ENCODE peak calls at places on chromosome 17, in four cellular contexts. E is lower lobe of right lung, K is Calu3, U is omental fat pad. M is an unnamed sample.
A peak's percentile ranks its signal among the peaks of the same experiment; 100 is the strongest.

GRCh38 chr17:4498461-4499397 is at the start of gene SPNS2:
- DNase-seq in E (peak; percentile 77), U (no peak), K (peak; percentile 79), M (no peak)

GRCh38 chr17:64103751-64104364 is 26.1 kb downstream of the ERN1 start:
- DNase-seq in E (no peak), U (no peak), K (peak; percentile 28), M (no peak)

GRCh38 chr17:10136258-10136981 is 62.0 kb downstream of the GAS7 start:
- DNase-seq in K (no peak), E (no peak), U (no peak), M (no peak)

GRCh38 chr17:15231851-15232516 is 33.1 kb downstream of the PMP22 start:
- DNase-seq in K (no peak), E (no peak), U (no peak), M (no peak)

GRCh38 chr17:70171159-70171558 is 1.8 kb downstream of the KCNJ2 start:
- DNase-seq in K (no peak), E (no peak), U (no peak), M (no peak)

GRCh38 chr17:5329784-5330557 is 47.9 kb downstream of the RABEP1 start:
- DNase-seq in U (no peak), K (no peak), E (no peak), M (no peak)

GRCh38 chr17:38579934-38580333 is 25.8 kb downstream of the SRCIN1 start:
- DNase-seq in K (peak; percentile 94), E (peak; percentile 67), U (no peak), M (no peak)

GRCh38 chr17:50781167-50781566 is 13.8 kb upstream of the ANKRD40CL start:
- DNase-seq in E (no peak), U (no peak), K (no peak), M (no peak)

GRCh38 chr17:73340093-73340596 is 28.3 kb upstream of the CDC42EP4 start:
- DNase-seq in U (peak; percentile 62), E (peak; percentile 67), K (peak; percentile 77), M (no peak)

GRCh38 chr17:64032081-64032480 is 11.6 kb upstream of the ICAM2 start:
- DNase-seq in U (no peak), K (no peak), E (no peak), M (no peak)

DNA sequence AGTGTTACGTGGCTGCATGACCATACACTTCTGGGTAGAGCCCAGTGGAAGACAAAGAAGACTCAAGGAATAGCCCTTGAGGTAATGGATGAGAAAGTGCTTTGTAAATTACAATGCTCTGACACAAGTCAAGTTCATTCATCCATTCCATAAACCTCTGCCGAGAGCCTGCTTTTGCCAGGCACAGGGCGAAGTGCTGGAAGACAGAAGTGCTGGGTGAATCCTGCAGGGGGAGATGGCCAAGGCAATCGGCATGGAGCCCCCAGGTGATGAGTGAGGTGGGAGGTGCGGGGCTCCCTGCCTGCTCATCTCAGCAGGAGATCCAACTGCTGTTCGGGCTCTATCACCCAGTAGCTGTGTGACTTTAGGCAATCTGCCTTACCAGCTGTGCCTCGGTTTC is 2.8 kb upstream of the SOCS3 start:
- DNase-seq in U (no peak), K (no peak), E (no peak), M (no peak)
- TF ChIP-seq CTCF in U (no peak), K (no peak), E (no peak), M (peak; percentile 31)

DNA sequence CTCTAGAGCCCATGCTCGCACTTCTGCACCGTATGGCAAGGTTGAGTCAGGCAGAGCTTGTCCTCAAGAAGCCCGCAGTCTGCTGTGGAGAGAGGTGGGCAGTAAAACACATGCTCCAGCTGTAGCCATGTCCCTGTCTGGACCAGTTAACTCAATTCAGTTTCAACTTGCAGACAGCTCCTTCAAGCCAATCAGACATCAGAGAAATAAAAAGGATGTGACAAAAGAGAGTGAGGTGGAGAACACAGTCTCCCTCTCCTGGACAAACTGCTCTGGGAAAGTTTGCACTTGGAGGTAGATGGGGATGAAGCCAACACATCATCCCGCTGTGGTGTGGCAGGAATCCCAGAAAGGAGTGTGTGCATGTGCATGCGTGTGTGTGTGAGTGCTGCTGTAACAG is 358.5 kb upstream of the ASIC2 start:
- DNase-seq in U (no peak), K (no peak), E (no peak), M (no peak)
- TF ChIP-seq CTCF in U (no peak), K (no peak), E (no peak), M (no peak)

DNA sequence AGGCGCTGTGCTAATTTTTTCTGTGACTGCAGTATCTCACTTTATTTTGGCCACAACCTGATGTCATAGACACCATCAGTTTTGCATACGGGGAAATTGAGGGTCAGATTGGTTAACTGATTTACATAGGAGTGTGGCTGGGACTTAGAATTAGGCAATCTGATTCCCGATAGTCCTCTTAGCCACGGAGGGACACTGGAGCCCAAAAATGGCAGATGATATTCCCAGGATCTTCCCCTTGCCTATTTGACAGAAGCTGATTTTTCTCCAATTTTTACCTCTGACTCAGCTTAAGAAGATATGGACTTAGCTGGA is 1.3 kb downstream of the CPD start:
- DNase-seq in K (no peak), U (no peak), E (no peak), M (no peak)
- TF ChIP-seq CTCF in K (no peak), U (no peak), E (no peak), M (no peak)

GRCh38 chr17:57906910-57907309 is 48.3 kb downstream of the CUEDC1 start:
- DNase-seq in K (no peak), E (no peak), U (no peak), M (no peak)

GRCh38 chr17:57905875-57906455 is 49.2 kb downstream of the CUEDC1 start:
- DNase-seq in K (no peak), E (no peak), U (no peak), M (no peak)

GRCh38 chr17:57909548-57909947 is 45.7 kb downstream of the CUEDC1 start:
- DNase-seq in K (no peak), U (no peak), E (no peak), M (no peak)

GRCh38 chr17:57910462-57910861 is 44.8 kb downstream of the CUEDC1 start:
- DNase-seq in E (no peak), K (no peak), U (no peak), M (no peak)

DNA sequence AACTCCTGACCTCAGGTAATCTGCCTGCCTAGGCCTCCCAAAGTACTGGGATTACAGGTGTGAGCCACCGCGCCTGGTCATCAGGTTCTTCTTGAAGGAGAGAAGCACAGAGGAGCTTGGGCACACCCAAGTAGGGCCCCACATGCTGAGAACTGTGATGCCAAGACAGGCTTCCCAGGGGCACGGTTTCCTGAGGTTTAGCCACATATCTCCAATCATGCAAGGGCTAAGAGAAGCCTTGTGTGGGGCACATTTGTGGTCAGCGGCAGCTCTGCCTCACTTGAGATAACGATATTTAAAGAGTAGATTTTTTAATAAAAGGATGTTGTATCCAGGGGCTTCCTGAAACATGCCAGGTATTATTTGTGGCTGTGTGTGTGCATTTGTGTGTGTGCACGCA is 46.9 kb downstream of the CUEDC1 start:
- DNase-seq in U (no peak), E (no peak), K (no peak), M (no peak)
- TF ChIP-seq CTCF in U (no peak), E (no peak), K (no peak), M (no peak)

GRCh38 chr17:21164226-21165019 is 37.7 kb downstream of the DHRS7B start:
- DNase-seq in E (no peak), U (no peak), K (no peak), M (no peak)
- TF ChIP-seq CTCF in E (no peak), U (no peak), K (no peak), M (no peak)

GRCh38 chr17:40791116-40791515 is 8.6 kb downstream of the KRT28 start:
- DNase-seq in E (no peak), K (no peak), U (no peak), M (no peak)

GRCh38 chr17:40794466-40794865 is 5.3 kb downstream of the KRT28 start:
- DNase-seq in E (no peak), K (no peak), U (no peak), M (no peak)

GRCh38 chr17:40793800-40794199 is 6.0 kb downstream of the KRT28 start:
- DNase-seq in U (no peak), K (no peak), E (peak; percentile 58), M (no peak)

GRCh38 chr17:40795019-40795667 is 4.6 kb downstream of the KRT28 start:
- DNase-seq in K (no peak), U (no peak), E (no peak), M (no peak)

GRCh38 chr17:40791808-40792436 is 7.8 kb downstream of the KRT28 start:
- DNase-seq in U (no peak), K (peak; percentile 59), E (no peak), M (no peak)
- TF ChIP-seq CTCF in U (no peak), K (peak; percentile 100), E (peak; percentile 58), M (peak; percentile 80)

M was measured in chondrocyte.